ENCODE peak calls at places on chromosomes 7 and 10, in eight cellular contexts. X is CD4-positive, CD25-positive, alpha-beta regulatory T cell; F is effector memory CD4-positive, alpha-beta T cell; E is Peyer's patch; K is stomach; T is dorsolateral prefrontal cortex; Y is naive thymus-derived CD4-positive, alpha-beta T cell; I is neural progenitor cell. U is an unnamed sample.

GRCh38 chr7:1283337-1283736 is 50.7 kb downstream of the UNCX start:
- DNase-seq in X (no peak), F (no peak), E (no peak), K (no peak), T (no peak), Y (no peak), I (no peak), U (no peak)

GRCh38 chr7:127207246-127207645 is 45.5 kb downstream of the GRM8 start:
- DNase-seq in X (no peak), F (no peak), E (no peak), K (no peak), T (no peak), Y (no peak), I (no peak), U (no peak)

GRCh38 chr7:151890355-151891004 is 13.6 kb upstream of the PRKAG2 start:
- DNase-seq in X (no peak), F (no peak), E (no peak), K (no peak), T (peak), Y (no peak), I (no peak), U (no peak)

GRCh38 chr7:138295049-138295637 is 164.9 kb upstream of the TRIM24 start:
- DNase-seq in X (no peak), F (no peak), E (no peak), K (no peak), T (no peak), Y (no peak), I (no peak), U (no peak)

GRCh38 chr10:110141185-110141584 is 66.2 kb upstream of the MXI1 start:
- DNase-seq in X (no peak), F (no peak), E (no peak), K (no peak), T (no peak), Y (no peak), I (no peak), U (no peak)

GRCh38 chr7:52639126-52639525 is 396.3 kb upstream of the POM121L12 start:
- DNase-seq in X (no peak), F (no peak), E (no peak), K (no peak), T (no peak), Y (no peak), I (peak), U (no peak)

GRCh38 chr7:149525280-149525679 is 27.7 kb upstream of the ZNF746 start:
- DNase-seq in X (no peak), F (no peak), E (no peak), K (no peak), T (no peak), Y (no peak), I (no peak), U (no peak)

GRCh38 chr10:131187886-131188285 is 123.6 kb downstream of the TCERG1L start:
- DNase-seq in X (no peak), F (no peak), E (no peak), K (no peak), T (no peak), Y (no peak), I (no peak), U (no peak)

GRCh38 chr10:37856881-37857286 is 526 bp downstream of the ZNF248 start:
- DNase-seq in X (peak), F (peak), E (peak), K (peak), T (peak), Y (peak), I (no peak), U (peak)

GRCh38 chr10:35638116-35638515 is 4.0 kb downstream of the FZD8 start:
- DNase-seq in X (no peak), F (no peak), E (no peak), K (no peak), T (no peak), Y (no peak), I (no peak), U (no peak)
- H3K4me3 ChIP-seq in X (no peak), F (no peak), E (no peak), K (no peak), T (no peak), Y (no peak), I (peak), U (no peak)

DNA sequence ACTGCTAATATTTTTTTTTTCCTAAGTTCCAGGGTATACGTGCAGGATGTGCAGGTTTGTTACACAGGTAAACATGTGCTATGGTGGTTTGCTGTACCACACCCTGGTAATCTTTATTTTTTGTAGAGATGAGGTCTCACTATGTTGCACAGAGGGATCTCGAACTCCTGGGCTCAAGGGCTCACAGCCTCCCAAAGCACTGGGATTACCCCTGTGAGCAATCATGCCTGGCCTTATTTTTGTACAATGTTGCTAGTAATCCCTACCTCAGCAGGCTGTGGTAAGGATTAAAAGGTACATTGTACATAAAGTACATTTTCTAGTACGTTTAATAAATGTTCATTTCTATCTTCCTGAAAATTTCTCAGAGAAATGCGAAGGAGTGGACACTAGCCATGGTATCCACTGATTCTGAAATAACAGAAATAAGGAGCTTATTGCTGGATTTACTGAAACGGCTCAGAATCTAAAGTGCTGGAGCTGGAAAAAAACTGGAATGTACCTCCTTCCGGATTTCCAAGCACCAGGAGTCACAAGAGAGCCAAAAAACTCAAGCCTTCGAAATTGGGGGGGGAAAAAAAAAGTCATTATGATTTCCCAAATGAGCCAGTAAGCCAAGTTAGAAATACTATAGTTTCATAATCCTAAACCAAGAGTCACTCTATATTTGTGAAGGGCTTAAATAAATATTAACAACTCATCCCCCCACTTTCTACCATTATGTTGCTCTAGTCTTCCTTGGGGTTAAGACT is 69.6 kb downstream of the NT5C2 start:
- DNase-seq in X (no peak), F (no peak), E (no peak), K (no peak), T (no peak), Y (no peak), I (peak), U (no peak)
- H3K27ac ChIP-seq in X (no peak), F (no peak), E (no peak), K (no peak), T (peak), Y (no peak), I (no peak), U (no peak)

GRCh38 chr7:26856481-26856880 is 7.9 kb downstream of the SKAP2 start:
- DNase-seq in X (no peak), F (no peak), E (no peak), K (no peak), T (no peak), Y (no peak), I (peak), U (no peak)

GRCh38 chr7:26857170-26857533 is 7.2 kb downstream of the SKAP2 start:
- DNase-seq in X (no peak), F (no peak), E (no peak), K (no peak), T (no peak), Y (no peak), I (no peak), U (no peak)

GRCh38 chr7:26858735-26859134 is 5.7 kb downstream of the SKAP2 start:
- DNase-seq in X (no peak), F (no peak), E (no peak), K (no peak), T (no peak), Y (no peak), I (no peak), U (no peak)

GRCh38 chr7:26858229-26858568 is 6.2 kb downstream of the SKAP2 start:
- DNase-seq in X (no peak), F (no peak), E (no peak), K (no peak), T (no peak), Y (no peak), I (no peak), U (no peak)

GRCh38 chr7:26857534-26858228 is 6.7 kb downstream of the SKAP2 start:
- DNase-seq in X (no peak), F (no peak), E (no peak), K (no peak), T (peak), Y (peak), I (peak), U (no peak)
- H3K4me3 ChIP-seq in X (no peak), F (no peak), E (peak), K (peak), T (peak), Y (no peak), I (no peak), U (no peak)

GRCh38 chr10:33238643-33239042 is 95.8 kb downstream of the NRP1 start:
- DNase-seq in X (no peak), F (no peak), E (no peak), K (no peak), T (no peak), Y (no peak), I (no peak), U (no peak)
- H3K27ac ChIP-seq in X (no peak), F (no peak), E (no peak), K (no peak), T (no peak), Y (no peak), I (no peak), U (no peak)

GRCh38 chr7:157010588-157011332 is at the start of gene MNX1:
- DNase-seq in X (peak), F (peak), E (no peak), K (peak), T (peak), Y (peak), I (peak), U (no peak)
- H3K4me3 ChIP-seq in X (no peak), F (peak), E (peak), K (peak), T (peak), Y (peak), I (peak), U (peak)

GRCh38 chr10:33157108-33157507 is 177.4 kb downstream of the NRP1 start:
- DNase-seq in X (no peak), F (no peak), E (no peak), K (no peak), T (no peak), Y (no peak), I (no peak), U (no peak)
- H3K27ac ChIP-seq in X (no peak), F (no peak), E (no peak), K (no peak), T (no peak), Y (no peak), I (no peak), U (no peak)

U was measured in CD4-positive, alpha-beta memory T cell.